ENCODE peak calls at places on chromosome 20, in ten cellular contexts. T is ovary, K is HepG2, G is NB4, L is body of pancreas, S is esophagus squamous epithelium, N is prostate gland, V is uterus, R is tibial nerve, Q is sigmoid colon. P is an unnamed sample.

GRCh38 chr20:46035713-46036112 is 6.7 kb downstream of the SLC12A5 start:
- DNase-seq in S (no peak), G (no peak), V (no peak), L (no peak), R (no peak), K (no peak), N (no peak), T (no peak), Q (no peak), P (no peak)

GRCh38 chr20:40218296-40218955 is 470.6 kb downstream of the MAFB start:
- DNase-seq in V (no peak), G (no peak), K (no peak), L (no peak), R (no peak), S (no peak), Q (no peak), N (no peak), T (no peak), P (no peak)

GRCh38 chr20:43844778-43845614 is 69.7 kb upstream of the TOX2 start:
- DNase-seq in N (no peak), T (no peak), R (no peak), S (no peak), K (no peak), V (no peak), Q (peak; percentile 20), L (peak; percentile 35), G (peak; percentile 40), P (peak; percentile 23)

GRCh38 chr20:41697861-41698559 is 79.8 kb upstream of the CHD6 start:
- DNase-seq in V (no peak), R (no peak), G (peak; percentile 54), T (no peak), K (peak; percentile 52), L (peak; percentile 30), S (no peak), N (no peak), Q (no peak), P (no peak)

GRCh38 chr20:60820918-60821317 is 431.1 kb upstream of the CDH4 start:
- DNase-seq in G (peak; percentile 40), Q (no peak), N (no peak), V (no peak), S (no peak), K (no peak), L (no peak), R (no peak), T (no peak), P (no peak)

GRCh38 chr20:13681248-13682125 is 42.8 kb upstream of the TASP1 start:
- DNase-seq in K (peak; percentile 97), G (peak; percentile 14), S (no peak), N (no peak), R (no peak), T (no peak), L (peak; percentile 30), Q (no peak), V (no peak), P (no peak)

GRCh38 chr20:19750207-19750606 is 7.9 kb upstream of the RIN2 start:
- DNase-seq in Q (no peak), N (no peak), K (no peak), R (no peak), G (peak; percentile 28), T (no peak), S (no peak), V (no peak), L (no peak), P (peak; percentile 53)

GRCh38 chr20:41470362-41471095 is 103.9 kb upstream of the EMILIN3 start:
- DNase-seq in T (no peak), K (no peak), N (no peak), R (no peak), V (no peak), S (no peak), L (no peak), Q (no peak), G (peak; percentile 47), P (no peak)

GRCh38 chr20:24465168-24465567 is 4.3 kb upstream of the SYNDIG1 start:
- DNase-seq in N (no peak), S (no peak), G (no peak), K (no peak), L (no peak), Q (peak; percentile 65), R (no peak), T (no peak), V (no peak), P (no peak)

GRCh38 chr20:819680-820327 is 13.7 kb upstream of the FAM110A start:
- DNase-seq in L (no peak), S (no peak), T (no peak), R (no peak), K (no peak), G (no peak), V (no peak), N (no peak), Q (no peak), P (no peak)

GRCh38 chr20:44969320-44969879 is 3.1 kb downstream of the STK4 start:
- DNase-seq in N (no peak), R (no peak), S (no peak), Q (no peak), G (no peak), T (no peak), K (no peak), L (no peak), V (no peak), P (no peak)

GRCh38 chr20:51953731-51954340 is 151.5 kb upstream of the SALL4 start:
- DNase-seq in L (no peak), R (no peak), V (no peak), S (no peak), K (no peak), Q (no peak), T (no peak), G (no peak), N (no peak), P (no peak)

GRCh38 chr20:33709398-33709797 is 10.7 kb downstream of the PXMP4 start:
- DNase-seq in T (no peak), Q (no peak), S (no peak), N (no peak), L (no peak), V (no peak), G (no peak), K (no peak), R (no peak), P (no peak)
- H3K4me3 ChIP-seq in T (no peak overlapping the region), Q (no peak overlapping the region), S (no peak overlapping the region), N (no peak overlapping the region), L (no peak overlapping the region), V (no peak overlapping the region), G (no peak overlapping the region), K (no peak overlapping the region), R (no peak overlapping the region), P (no peak overlapping the region)

GRCh38 chr20:34874094-34874654 is 1.5 kb upstream of the GGT7 start:
- DNase-seq in N (peak; percentile 78), S (peak; percentile 21), T (peak; percentile 76), R (peak; percentile 76), Q (peak; percentile 88), G (peak; percentile 88), K (peak; percentile 90), V (peak; percentile 75), L (peak; percentile 87), P (peak; percentile 92)
- TF ChIP-seq POLR2A in N (no peak), S (no peak), T (no peak), R (no peak), Q (no peak), G (no peak), K (no peak), V (no peak), L (no peak), P (no peak)

GRCh38 chr20:57483287-57484050 is 41.5 kb downstream of the CTCFL start:
- DNase-seq in S (no peak), G (no peak), L (no peak), Q (no peak), V (no peak), R (no peak), T (peak; percentile 1), K (no peak), N (no peak), P (no peak)
- H3K4me3 ChIP-seq in S (no peak overlapping the region), G (no peak overlapping the region), L (no peak overlapping the region), Q (no peak overlapping the region), V (no peak overlapping the region), R (no peak overlapping the region), T (no peak overlapping the region), K (no peak overlapping the region), N (no peak overlapping the region), P (no peak overlapping the region)

DNA sequence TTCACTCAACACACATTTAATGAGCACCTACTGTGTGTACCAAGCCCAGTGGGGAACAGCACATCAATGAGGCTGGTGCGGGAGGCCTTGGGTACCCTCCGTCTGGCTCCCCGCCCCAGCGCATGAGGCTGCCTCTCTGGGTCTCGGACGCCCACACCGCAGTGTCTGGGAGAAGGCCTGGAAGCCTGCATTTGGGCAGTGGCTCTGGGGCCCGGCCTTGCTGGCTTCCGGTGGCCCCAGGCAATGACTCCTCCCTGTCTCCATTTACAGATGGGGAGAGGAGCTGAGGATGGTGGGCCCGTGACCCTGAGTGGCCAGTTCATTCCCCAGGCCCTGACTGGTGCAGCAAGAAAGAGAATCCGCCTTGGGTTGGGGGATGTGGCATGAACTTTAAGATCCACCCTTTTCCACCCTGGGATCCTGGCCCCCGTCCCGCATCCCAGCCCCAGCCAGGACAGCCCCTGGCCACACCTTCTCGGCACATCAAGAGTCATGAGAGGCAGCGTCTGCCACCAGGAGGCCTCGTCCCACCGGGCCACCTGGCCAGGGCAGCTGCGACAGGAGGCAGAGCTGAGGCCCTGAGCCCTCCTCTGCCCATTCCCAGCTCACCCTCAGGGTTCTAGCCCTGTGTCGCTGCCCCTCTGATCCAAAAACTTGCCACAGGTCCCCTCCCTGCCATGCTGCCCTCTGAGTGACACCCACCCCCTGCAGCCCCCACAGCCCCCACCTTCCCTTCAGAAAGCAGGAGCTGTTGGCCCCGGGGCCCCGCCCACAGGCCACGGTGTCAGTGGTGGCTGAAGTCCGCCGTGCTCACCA is 17.5 kb upstream of the MRGBP start:
- DNase-seq in N (no peak), K (peak; percentile 43), T (no peak), L (no peak), S (no peak), G (no peak), Q (no peak), R (no peak), V (no peak), P (no peak)
- TF ChIP-seq POLR2A in N (no peak), K (no peak), T (no peak), L (no peak), S (no peak), G (no peak), Q (no peak), R (no peak), V (no peak), P (no peak)

DNA sequence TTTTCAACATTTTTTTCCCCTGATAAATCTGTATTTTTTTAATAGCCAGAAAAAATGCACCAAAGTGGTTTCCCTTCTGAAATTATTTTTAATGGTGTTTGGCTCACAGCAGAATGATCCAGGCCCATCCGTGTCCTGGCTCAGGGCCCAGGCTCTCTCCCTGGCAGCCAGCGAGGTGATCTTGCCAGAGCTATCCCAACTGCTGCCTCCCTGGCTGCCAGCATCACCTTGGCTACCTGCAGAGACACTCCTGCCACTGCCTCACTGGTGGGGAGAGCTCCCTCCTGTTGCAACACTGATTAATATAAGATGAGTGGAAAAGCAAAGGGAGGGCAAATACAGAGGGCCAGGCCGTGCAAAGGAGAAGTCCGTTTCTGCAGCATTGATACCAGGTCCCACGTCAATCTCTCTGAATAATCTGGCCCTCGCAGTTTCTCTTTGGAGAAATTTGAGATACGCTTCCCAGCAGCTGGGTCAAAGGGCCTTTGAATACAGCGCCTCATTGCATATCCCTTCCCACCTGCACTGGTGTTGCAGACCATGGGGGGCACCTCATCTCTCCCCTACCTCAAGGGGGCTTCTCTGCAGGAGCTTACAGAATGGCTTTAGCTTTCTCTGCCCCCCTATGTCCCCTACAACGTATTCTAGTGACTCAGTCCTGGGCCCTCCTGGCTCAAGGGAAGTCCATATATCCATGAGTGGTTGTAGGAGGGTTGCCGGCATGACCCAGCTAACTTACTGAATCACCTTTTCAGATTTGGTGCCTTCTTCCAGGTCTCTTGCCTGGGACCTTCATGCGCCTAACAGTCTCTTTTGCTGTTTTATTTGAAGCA is 12.8 kb upstream of the DSTN start:
- DNase-seq in T (peak; percentile 77), Q (peak; percentile 93), V (peak; percentile 84), K (no peak), N (peak; percentile 93), G (no peak), S (no peak), R (peak; percentile 47), L (peak; percentile 86), P (peak; percentile 94)
- H3K4me3 ChIP-seq in T (no peak overlapping the region), Q (no peak overlapping the region), V (no peak overlapping the region), K (no peak overlapping the region), N (no peak overlapping the region), G (no peak overlapping the region), S (no peak overlapping the region), R (no peak overlapping the region), L (no peak overlapping the region), P (no peak overlapping the region)